ENCODE peak calls at places on chromosomes 3 and 15, in four cellular contexts. One of them, this sample, is unnamed.
A peak's percentile ranks its signal among the peaks of the same experiment; 100 is the strongest.

GRCh38 chr3:98874602-98875249 is 26.8 kb downstream of the DCBLD2 start:
- DNase-seq in GM12892: no peak
- DNase-seq in H1: no peak
- DNase-seq in GM12878: no peak
- DNase-seq in this sample: no peak

GRCh38 chr15:58454950-58455401 is 23.2 kb downstream of the LIPC start:
- DNase-seq in GM12878: no peak
- DNase-seq in H1: no peak
- DNase-seq in GM12892: no peak
- DNase-seq in this sample: no peak

GRCh38 chr15:78076231-78077052 is 1.1 kb downstream of the TBC1D2B start:
- DNase-seq in GM12892: no peak
- DNase-seq in GM12878: no peak
- DNase-seq in H1: no peak
- DNase-seq in this sample: no peak

GRCh38 chr3:72976182-72976825 is 20.3 kb upstream of the PPP4R2 start:
- DNase-seq in GM12892: no peak
- DNase-seq in GM12878: no peak
- DNase-seq in H1: no peak
- DNase-seq in this sample: no peak

GRCh38 chr15:80105193-80105984 is 45.9 kb downstream of the ZFAND6 start:
- DNase-seq in H1: no peak
- DNase-seq in GM12878: no peak
- DNase-seq in GM12892: no peak
- DNase-seq in this sample: no peak

GRCh38 chr3:40232626-40233025 is 76.9 kb upstream of the EIF1B start:
- DNase-seq in GM12892: no peak
- DNase-seq in H1: no peak
- DNase-seq in GM12878: no peak
- DNase-seq in this sample: no peak

GRCh38 chr3:52004158-52004787 is 8.6 kb upstream of the RPL29 start:
- DNase-seq in GM12878: no peak
- DNase-seq in GM12892: no peak
- DNase-seq in H1: peak; percentile 76
- DNase-seq in this sample: no peak

GRCh38 chr3:113769551-113769950 is 22.7 kb downstream of the ATP6V1A start:
- DNase-seq in H1: no peak
- DNase-seq in GM12878: no peak
- DNase-seq in GM12892: no peak
- DNase-seq in this sample: no peak

GRCh38 chr3:16658933-16659793 is 53.9 kb upstream of the DAZL start:
- DNase-seq in GM12878: no peak
- DNase-seq in H1: no peak
- DNase-seq in GM12892: no peak
- DNase-seq in this sample: no peak

GRCh38 chr15:66193066-66193465 is 60.5 kb downstream of the MEGF11 start:
- DNase-seq in GM12892: no peak
- DNase-seq in H1: no peak
- DNase-seq in GM12878: no peak
- DNase-seq in this sample: no peak

GRCh38 chr3:146750196-146750595 is 145.1 kb upstream of the PLSCR5 start:
- DNase-seq in GM12878: no peak
- DNase-seq in H1: no peak
- DNase-seq in GM12892: no peak
- DNase-seq in this sample: no peak

GRCh38 chr3:183327343-183327742 is 74.3 kb downstream of the B3GNT5 start:
- DNase-seq in GM12878: no peak
- DNase-seq in H1: no peak
- DNase-seq in GM12892: no peak
- DNase-seq in this sample: no peak

GRCh38 chr15:66854012-66854965 is 152.3 kb downstream of the SMAD6 start:
- DNase-seq in GM12878: no peak
- DNase-seq in GM12892: no peak
- DNase-seq in H1: peak; percentile 53
- DNase-seq in this sample: no peak

GRCh38 chr3:105415981-105416380 is 49.3 kb downstream of the ALCAM start:
- DNase-seq in H1: no peak
- DNase-seq in GM12878: no peak
- DNase-seq in GM12892: no peak
- DNase-seq in this sample: no peak

GRCh38 chr3:63135362-63135761 is 142.7 kb upstream of the SYNPR start:
- DNase-seq in GM12892: no peak
- DNase-seq in GM12878: no peak
- DNase-seq in H1: no peak
- DNase-seq in this sample: no peak

GRCh38 chr3:110612045-110612444 is 459.6 kb upstream of the NECTIN3 start:
- DNase-seq in GM12892: no peak
- DNase-seq in GM12878: no peak
- DNase-seq in H1: no peak
- DNase-seq in this sample: no peak

GRCh38 chr3:17204049-17204650 is 319.4 kb downstream of the PLCL2 start:
- DNase-seq in H1: no peak
- DNase-seq in GM12892: no peak
- DNase-seq in GM12878: no peak
- DNase-seq in this sample: no peak

GRCh38 chr3:56939759-56940323 is 120.6 kb upstream of the SPATA12 start:
- DNase-seq in GM12878: no peak
- DNase-seq in GM12892: no peak
- DNase-seq in H1: no peak
- DNase-seq in this sample: no peak

GRCh38 chr15:69609776-69610175 is 157.2 kb downstream of the RPLP1 start:
- DNase-seq in H1: no peak
- DNase-seq in GM12878: no peak
- DNase-seq in GM12892: no peak
- DNase-seq in this sample: no peak

GRCh38 chr3:172106989-172107388 is 67.6 kb downstream of the FNDC3B start:
- DNase-seq in GM12892: no peak
- DNase-seq in H1: no peak
- DNase-seq in GM12878: peak; percentile 70
- DNase-seq in this sample: no peak

GRCh38 chr15:79978694-79979519 is 7.9 kb upstream of the BCL2A1 start:
- DNase-seq in H1: no peak
- DNase-seq in GM12878: peak; percentile 95
- DNase-seq in GM12892: no peak
- DNase-seq in this sample: no peak

GRCh38 chr15:73935547-73935946 is 9.3 kb downstream of the LOXL1 start:
- DNase-seq in H1: no peak
- DNase-seq in GM12878: no peak
- DNase-seq in GM12892: no peak
- DNase-seq in this sample: no peak

GRCh38 chr3:159451067-159451466 is 537.6 kb upstream of the IL12A start:
- DNase-seq in H1: no peak
- DNase-seq in GM12878: no peak
- DNase-seq in GM12892: no peak
- DNase-seq in this sample: no peak

GRCh38 chr3:179192542-179192941 is 44.4 kb downstream of the PIK3CA start:
- DNase-seq in GM12892: no peak
- DNase-seq in GM12878: no peak
- DNase-seq in H1: no peak
- DNase-seq in this sample: no peak

GRCh38 chr3:179196700-179197099 is 48.5 kb downstream of the PIK3CA start:
- DNase-seq in GM12878: no peak
- DNase-seq in GM12892: no peak
- DNase-seq in H1: no peak
- DNase-seq in this sample: no peak

GRCh38 chr3:179194931-179195330 is 46.8 kb downstream of the PIK3CA start:
- DNase-seq in H1: no peak
- DNase-seq in GM12892: no peak
- DNase-seq in GM12878: no peak
- DNase-seq in this sample: no peak

GRCh38 chr3:179200790-179201189 is 50.1 kb downstream of the KCNMB3 start:
- DNase-seq in GM12892: no peak
- DNase-seq in H1: no peak
- DNase-seq in GM12878: no peak
- DNase-seq in this sample: no peak

DNA sequence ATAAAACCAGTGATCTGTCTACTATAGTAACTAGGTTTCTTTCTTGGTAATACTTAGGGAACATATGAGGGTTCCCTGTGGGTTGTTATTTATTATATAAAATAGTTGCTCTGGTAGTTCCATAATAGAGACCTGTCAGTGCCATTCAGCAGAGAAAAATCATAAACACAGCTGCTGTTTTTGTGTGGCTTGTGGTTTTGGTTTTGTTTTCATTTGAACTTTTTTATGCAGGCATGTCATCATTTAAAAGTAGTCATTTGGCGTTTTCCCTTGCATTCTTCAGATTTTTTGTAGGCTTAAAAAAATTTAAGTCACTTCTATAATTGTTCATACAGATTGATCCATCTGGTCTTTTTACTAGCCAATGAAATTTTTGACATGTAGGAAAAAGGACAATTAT is 47.9 kb downstream of the PIK3CA start:
- DNase-seq in GM12892: no peak
- DNase-seq in H1: no peak
- DNase-seq in GM12878: peak; percentile 24
- DNase-seq in this sample: peak; percentile 14
- TF ChIP-seq TAF1 in GM12892: no peak
- TF ChIP-seq TAF1 in H1: no peak
- TF ChIP-seq TAF1 in GM12878: no peak
- TF ChIP-seq TAF1 in this sample: no peak

DNA sequence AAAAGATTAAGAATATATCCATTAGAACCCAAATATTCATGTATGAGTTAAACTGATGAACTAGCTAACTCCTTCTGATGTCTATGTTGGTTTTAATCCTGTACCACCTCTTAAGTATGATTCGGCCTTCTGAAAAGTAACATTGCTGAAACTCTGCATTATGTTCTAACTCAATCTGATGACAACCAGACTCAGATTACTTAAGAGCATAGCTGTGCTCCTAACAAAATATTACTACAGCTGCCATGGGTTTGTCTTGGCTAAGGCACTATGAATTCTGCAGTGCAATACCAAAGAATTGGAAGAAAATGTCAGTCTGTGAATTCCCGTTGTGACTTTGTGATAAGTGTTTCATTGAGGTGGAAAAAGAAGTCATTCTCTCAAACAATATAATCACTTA is 224.4 kb downstream of the ZMAT3 start:
- DNase-seq in GM12878: no peak
- DNase-seq in H1: no peak
- DNase-seq in GM12892: no peak
- DNase-seq in this sample: no peak
- TF ChIP-seq POLR2AphosphoS5 in GM12878: no peak
- TF ChIP-seq POLR2AphosphoS5 in H1: no peak
- TF ChIP-seq POLR2AphosphoS5 in GM12892: no peak
- TF ChIP-seq POLR2AphosphoS5 in this sample: no peak

DNA sequence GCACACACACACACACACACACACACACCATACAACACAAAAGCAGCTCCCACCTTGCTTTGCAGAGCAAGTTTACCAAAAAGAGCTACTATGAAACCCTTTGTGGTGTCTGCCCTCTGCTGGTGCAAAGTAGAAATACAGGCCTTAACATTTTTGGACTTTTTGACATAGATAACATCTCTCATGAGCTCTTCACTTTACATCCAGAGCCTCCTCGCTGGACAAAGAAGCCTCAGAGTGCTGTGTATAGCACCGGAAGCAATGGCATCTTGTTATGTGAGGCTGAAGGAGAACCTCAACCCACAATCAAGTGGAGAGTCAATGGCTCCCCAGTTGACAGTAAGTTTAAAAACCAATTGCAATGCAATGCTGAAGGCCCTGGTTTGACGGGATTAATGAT is 157.9 kb downstream of the CHL1 start:
- DNase-seq in H1: peak; percentile 63
- DNase-seq in GM12892: peak; percentile 2
- DNase-seq in GM12878: peak; percentile 60
- DNase-seq in this sample: no peak
- TF ChIP-seq TAF1 in H1: no peak
- TF ChIP-seq TAF1 in GM12892: no peak
- TF ChIP-seq TAF1 in GM12878: no peak
- TF ChIP-seq TAF1 in this sample: no peak

GRCh38 chr3:30670292-30670691 is 63.9 kb downstream of the TGFBR2 start:
- DNase-seq in H1: no peak
- DNase-seq in GM12878: no peak
- DNase-seq in GM12892: no peak
- DNase-seq in this sample: no peak
- TF ChIP-seq POLR2AphosphoS5 in H1: no peak
- TF ChIP-seq POLR2AphosphoS5 in GM12878: no peak
- TF ChIP-seq POLR2AphosphoS5 in GM12892: no peak
- TF ChIP-seq POLR2AphosphoS5 in this sample: no peak

GRCh38 chr3:11583638-11584046 is 60.1 kb downstream of the VGLL4 start:
- DNase-seq in GM12892: no peak
- DNase-seq in GM12878: no peak
- DNase-seq in H1: no peak
- DNase-seq in this sample: no peak
- TF ChIP-seq TAF1 in GM12892: no peak
- TF ChIP-seq TAF1 in GM12878: no peak
- TF ChIP-seq TAF1 in H1: no peak
- TF ChIP-seq TAF1 in this sample: no peak

GRCh38 chr3:47143068-47143467 is 20.8 kb downstream of the SETD2 start:
- DNase-seq in GM12892: no peak
- DNase-seq in GM12878: no peak
- DNase-seq in H1: no peak
- DNase-seq in this sample: no peak
- TF ChIP-seq POLR2AphosphoS5 in GM12892: no peak
- TF ChIP-seq POLR2AphosphoS5 in GM12878: no peak
- TF ChIP-seq POLR2AphosphoS5 in H1: no peak
- TF ChIP-seq POLR2AphosphoS5 in this sample: no peak

This sample was measured in GM12891.